ENCODE peak calls at places on chromosomes 7 and 10, in ten cellular contexts. One of them, this sample, is unnamed. For H3K9me3, the result is how much of the 10 kb centered on the place peaks cover.

GRCh38 chr7:48664241-48664640 is 260.1 kb upstream of the CDC14C start:
- DNase-seq in effector memory CD4-positive, alpha-beta T cell: no peak
- DNase-seq in breast epithelium: no peak
- DNase-seq in AG04450: no peak
- DNase-seq in fibroblast of lung: no peak
- DNase-seq in lower lobe of right lung: no peak
- DNase-seq in heart left ventricle: no peak
- DNase-seq in cardiac muscle cell: no peak
- DNase-seq in ovary: no peak
- DNase-seq in Peyer's patch: no peak
- DNase-seq in this sample: peak

GRCh38 chr10:42973870-42974692 is 102.8 kb upstream of the RET start:
- DNase-seq in effector memory CD4-positive, alpha-beta T cell: no peak
- DNase-seq in breast epithelium: peak
- DNase-seq in AG04450: no peak
- DNase-seq in fibroblast of lung: no peak
- DNase-seq in lower lobe of right lung: peak
- DNase-seq in heart left ventricle: peak
- DNase-seq in cardiac muscle cell: no peak
- DNase-seq in ovary: no peak
- DNase-seq in Peyer's patch: peak
- DNase-seq in this sample: no peak

GRCh38 chr7:5469375-5470166 is 45.9 kb upstream of the TNRC18 start:
- DNase-seq in effector memory CD4-positive, alpha-beta T cell: no peak
- DNase-seq in breast epithelium: no peak
- DNase-seq in AG04450: no peak
- DNase-seq in fibroblast of lung: no peak
- DNase-seq in lower lobe of right lung: no peak
- DNase-seq in heart left ventricle: no peak
- DNase-seq in cardiac muscle cell: no peak
- DNase-seq in ovary: no peak
- DNase-seq in Peyer's patch: no peak
- DNase-seq in this sample: no peak

GRCh38 chr10:52316005-52316404 is 1.9 kb downstream of the DKK1 start:
- DNase-seq in effector memory CD4-positive, alpha-beta T cell: no peak
- DNase-seq in breast epithelium: no peak
- DNase-seq in AG04450: no peak
- DNase-seq in fibroblast of lung: peak
- DNase-seq in lower lobe of right lung: no peak
- DNase-seq in heart left ventricle: no peak
- DNase-seq in cardiac muscle cell: peak
- DNase-seq in ovary: no peak
- DNase-seq in Peyer's patch: no peak
- DNase-seq in this sample: no peak

GRCh38 chr10:35495521-35496238 is 109.5 kb upstream of the GJD4 start:
- DNase-seq in effector memory CD4-positive, alpha-beta T cell: no peak
- DNase-seq in breast epithelium: no peak
- DNase-seq in AG04450: no peak
- DNase-seq in fibroblast of lung: no peak
- DNase-seq in lower lobe of right lung: no peak
- DNase-seq in heart left ventricle: no peak
- DNase-seq in cardiac muscle cell: no peak
- DNase-seq in ovary: no peak
- DNase-seq in Peyer's patch: peak
- DNase-seq in this sample: peak

GRCh38 chr10:125087191-125087896 is 73.0 kb downstream of the CTBP2 start:
- DNase-seq in effector memory CD4-positive, alpha-beta T cell: no peak
- DNase-seq in breast epithelium: no peak
- DNase-seq in AG04450: no peak
- DNase-seq in fibroblast of lung: no peak
- DNase-seq in lower lobe of right lung: no peak
- DNase-seq in heart left ventricle: no peak
- DNase-seq in cardiac muscle cell: no peak
- DNase-seq in ovary: peak
- DNase-seq in Peyer's patch: no peak
- DNase-seq in this sample: no peak

GRCh38 chr10:51892965-51893658 is 193.7 kb upstream of the CSTF2T start:
- DNase-seq in effector memory CD4-positive, alpha-beta T cell: no peak
- DNase-seq in breast epithelium: no peak
- DNase-seq in AG04450: no peak
- DNase-seq in fibroblast of lung: no peak
- DNase-seq in lower lobe of right lung: no peak
- DNase-seq in heart left ventricle: no peak
- DNase-seq in cardiac muscle cell: peak
- DNase-seq in ovary: no peak
- DNase-seq in Peyer's patch: no peak
- DNase-seq in this sample: peak

GRCh38 chr10:75334720-75335119 is 66.8 kb downstream of the ZNF503 start:
- DNase-seq in effector memory CD4-positive, alpha-beta T cell: no peak
- DNase-seq in breast epithelium: no peak
- DNase-seq in AG04450: no peak
- DNase-seq in fibroblast of lung: no peak
- DNase-seq in lower lobe of right lung: no peak
- DNase-seq in heart left ventricle: no peak
- DNase-seq in cardiac muscle cell: peak
- DNase-seq in ovary: no peak
- DNase-seq in Peyer's patch: no peak
- DNase-seq in this sample: no peak

GRCh38 chr10:6239213-6239991 is 36.7 kb downstream of the PFKFB3 start:
- DNase-seq in effector memory CD4-positive, alpha-beta T cell: peak
- DNase-seq in breast epithelium: peak
- DNase-seq in AG04450: peak
- DNase-seq in fibroblast of lung: peak
- DNase-seq in lower lobe of right lung: no peak
- DNase-seq in heart left ventricle: no peak
- DNase-seq in cardiac muscle cell: peak
- DNase-seq in ovary: no peak
- DNase-seq in Peyer's patch: peak
- DNase-seq in this sample: no peak

DNA sequence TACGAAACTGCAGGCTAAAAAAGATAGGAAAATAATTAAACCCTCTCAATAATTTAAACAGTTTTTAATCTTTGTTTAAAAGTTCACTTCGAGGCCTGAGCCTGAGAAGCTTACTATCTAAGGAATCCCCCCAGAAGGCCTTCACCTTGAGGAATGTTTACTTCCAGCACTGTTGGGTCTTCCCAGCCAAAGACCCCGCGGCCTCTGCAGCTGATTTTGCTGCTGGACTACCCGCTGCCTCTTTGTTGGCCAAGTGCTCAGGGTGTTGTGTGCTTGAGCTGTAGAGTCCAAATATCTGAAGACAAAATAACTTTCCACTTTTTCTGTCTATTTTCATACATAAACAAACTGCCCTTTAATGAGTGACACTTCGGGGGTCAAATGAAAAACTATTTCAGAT is 292.7 kb downstream of the GLRX3 start:
- DNase-seq in effector memory CD4-positive, alpha-beta T cell: no peak
- DNase-seq in breast epithelium: no peak
- DNase-seq in AG04450: no peak
- DNase-seq in fibroblast of lung: no peak
- DNase-seq in lower lobe of right lung: no peak
- DNase-seq in heart left ventricle: no peak
- DNase-seq in cardiac muscle cell: no peak
- DNase-seq in ovary: no peak
- DNase-seq in Peyer's patch: no peak
- DNase-seq in this sample: no peak
- H3K9me3 ChIP-seq in effector memory CD4-positive, alpha-beta T cell: under half
- H3K9me3 ChIP-seq in breast epithelium: under half
- H3K9me3 ChIP-seq in AG04450: half or more
- H3K9me3 ChIP-seq in fibroblast of lung: under half
- H3K9me3 ChIP-seq in lower lobe of right lung: under half
- H3K9me3 ChIP-seq in heart left ventricle: under half
- H3K9me3 ChIP-seq in cardiac muscle cell: under half
- H3K9me3 ChIP-seq in ovary: under half
- H3K9me3 ChIP-seq in Peyer's patch: under half
- H3K9me3 ChIP-seq in this sample: under half

GRCh38 chr7:20700491-20701231 is 85.2 kb downstream of the ABCB5 start:
- DNase-seq in effector memory CD4-positive, alpha-beta T cell: no peak
- DNase-seq in breast epithelium: no peak
- DNase-seq in AG04450: no peak
- DNase-seq in fibroblast of lung: no peak
- DNase-seq in lower lobe of right lung: no peak
- DNase-seq in heart left ventricle: no peak
- DNase-seq in cardiac muscle cell: no peak
- DNase-seq in ovary: no peak
- DNase-seq in Peyer's patch: no peak
- DNase-seq in this sample: no peak

GRCh38 chr7:20698469-20698868 is 83.0 kb downstream of the ABCB5 start:
- DNase-seq in effector memory CD4-positive, alpha-beta T cell: no peak
- DNase-seq in breast epithelium: no peak
- DNase-seq in AG04450: no peak
- DNase-seq in fibroblast of lung: no peak
- DNase-seq in lower lobe of right lung: no peak
- DNase-seq in heart left ventricle: no peak
- DNase-seq in cardiac muscle cell: no peak
- DNase-seq in ovary: no peak
- DNase-seq in Peyer's patch: no peak
- DNase-seq in this sample: no peak

DNA sequence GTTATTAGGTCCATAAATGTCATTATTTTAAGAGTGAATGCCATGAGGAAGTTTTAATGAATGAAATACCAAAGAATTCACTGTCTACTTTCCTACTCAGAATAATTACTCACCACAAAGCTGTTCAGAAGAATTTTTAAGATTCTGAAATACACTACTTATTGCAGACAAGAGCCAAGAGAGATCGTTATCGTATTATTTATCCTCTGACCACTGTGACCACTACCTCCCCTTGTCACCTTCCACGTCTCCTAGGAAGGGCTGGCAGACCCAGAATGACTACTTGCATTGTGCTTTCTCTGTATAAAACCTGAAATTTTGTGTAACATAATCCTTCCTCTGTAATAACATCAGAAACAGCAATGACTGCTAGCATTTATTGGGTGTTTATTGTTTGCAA is 81.9 kb downstream of the ABCB5 start:
- DNase-seq in effector memory CD4-positive, alpha-beta T cell: no peak
- DNase-seq in breast epithelium: no peak
- DNase-seq in AG04450: no peak
- DNase-seq in fibroblast of lung: peak
- DNase-seq in lower lobe of right lung: no peak
- DNase-seq in heart left ventricle: no peak
- DNase-seq in cardiac muscle cell: no peak
- DNase-seq in ovary: no peak
- DNase-seq in Peyer's patch: no peak
- DNase-seq in this sample: no peak
- H3K4me3 ChIP-seq in effector memory CD4-positive, alpha-beta T cell: no peak
- H3K4me3 ChIP-seq in breast epithelium: no peak
- H3K4me3 ChIP-seq in AG04450: no peak
- H3K4me3 ChIP-seq in fibroblast of lung: no peak
- H3K4me3 ChIP-seq in lower lobe of right lung: no peak
- H3K4me3 ChIP-seq in heart left ventricle: no peak
- H3K4me3 ChIP-seq in cardiac muscle cell: no peak
- H3K4me3 ChIP-seq in ovary: no peak
- H3K4me3 ChIP-seq in Peyer's patch: no peak
- H3K4me3 ChIP-seq in this sample: no peak

GRCh38 chr7:36937754-36938551 is 213.7 kb upstream of the AOAH start:
- DNase-seq in effector memory CD4-positive, alpha-beta T cell: no peak
- DNase-seq in breast epithelium: no peak
- DNase-seq in AG04450: no peak
- DNase-seq in fibroblast of lung: no peak
- DNase-seq in lower lobe of right lung: no peak
- DNase-seq in heart left ventricle: no peak
- DNase-seq in cardiac muscle cell: peak
- DNase-seq in ovary: no peak
- DNase-seq in Peyer's patch: no peak
- DNase-seq in this sample: no peak
- H3K9me3 ChIP-seq in effector memory CD4-positive, alpha-beta T cell: under half
- H3K9me3 ChIP-seq in breast epithelium: under half
- H3K9me3 ChIP-seq in AG04450: under half
- H3K9me3 ChIP-seq in fibroblast of lung: under half
- H3K9me3 ChIP-seq in lower lobe of right lung: half or more
- H3K9me3 ChIP-seq in heart left ventricle: under half
- H3K9me3 ChIP-seq in cardiac muscle cell: under half
- H3K9me3 ChIP-seq in ovary: under half
- H3K9me3 ChIP-seq in Peyer's patch: under half
- H3K9me3 ChIP-seq in this sample: under half

DNA sequence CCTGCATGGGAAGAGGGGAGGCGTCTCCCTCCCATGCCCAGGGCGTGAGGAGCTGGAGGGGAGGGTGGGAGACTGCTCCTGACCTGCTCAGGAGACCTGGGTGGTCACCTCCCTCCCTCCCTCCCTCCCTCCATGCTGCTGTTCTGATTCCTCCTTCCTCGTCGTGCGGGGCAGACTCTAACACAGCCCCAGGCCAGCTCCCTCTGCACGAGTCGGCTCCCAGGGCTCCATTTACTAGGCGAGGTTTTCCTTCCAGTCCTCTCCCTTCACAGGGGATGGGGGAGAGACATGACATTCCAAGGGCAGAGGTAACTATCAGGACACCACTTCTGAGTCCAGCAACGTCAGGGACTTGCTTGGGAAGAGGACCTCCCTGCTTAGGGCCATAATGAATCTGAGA is 23.6 kb downstream of the VIPR2 start:
- DNase-seq in effector memory CD4-positive, alpha-beta T cell: no peak
- DNase-seq in breast epithelium: peak
- DNase-seq in AG04450: no peak
- DNase-seq in fibroblast of lung: no peak
- DNase-seq in lower lobe of right lung: no peak
- DNase-seq in heart left ventricle: no peak
- DNase-seq in cardiac muscle cell: no peak
- DNase-seq in ovary: no peak
- DNase-seq in Peyer's patch: peak
- DNase-seq in this sample: no peak
- H3K4me3 ChIP-seq in effector memory CD4-positive, alpha-beta T cell: no peak
- H3K4me3 ChIP-seq in breast epithelium: no peak
- H3K4me3 ChIP-seq in AG04450: no peak
- H3K4me3 ChIP-seq in fibroblast of lung: no peak
- H3K4me3 ChIP-seq in lower lobe of right lung: no peak
- H3K4me3 ChIP-seq in heart left ventricle: no peak
- H3K4me3 ChIP-seq in cardiac muscle cell: no peak
- H3K4me3 ChIP-seq in ovary: no peak
- H3K4me3 ChIP-seq in Peyer's patch: no peak
- H3K4me3 ChIP-seq in this sample: no peak

DNA sequence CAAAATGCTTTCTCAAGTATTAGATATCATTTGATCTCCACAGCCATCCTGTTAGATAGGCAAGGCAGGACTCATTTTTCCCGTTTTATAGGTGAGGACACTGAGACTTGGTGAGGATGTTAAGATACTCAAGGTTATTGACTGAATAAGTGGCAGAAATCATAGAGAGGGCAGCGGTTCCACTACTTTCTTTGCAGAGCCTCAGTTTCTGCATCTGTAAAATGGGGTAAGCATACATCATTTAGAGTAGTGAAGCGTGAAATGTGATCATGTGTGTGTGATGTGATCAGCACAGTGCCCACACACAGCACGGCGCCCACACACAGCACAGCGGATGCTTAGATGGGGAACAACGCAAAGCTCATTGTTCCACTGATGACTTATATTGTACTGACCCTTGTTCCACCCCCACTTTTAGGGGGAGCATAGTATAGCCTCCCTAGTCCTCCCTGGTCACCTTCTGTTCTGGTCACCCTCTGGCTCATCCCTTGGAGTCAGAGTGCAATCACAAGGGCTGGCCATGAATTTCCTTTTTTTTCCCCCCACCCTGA is 10.5 kb downstream of the UBTD1 start:
- DNase-seq in effector memory CD4-positive, alpha-beta T cell: no peak
- DNase-seq in breast epithelium: no peak
- DNase-seq in AG04450: no peak
- DNase-seq in fibroblast of lung: no peak
- DNase-seq in lower lobe of right lung: no peak
- DNase-seq in heart left ventricle: no peak
- DNase-seq in cardiac muscle cell: no peak
- DNase-seq in ovary: no peak
- DNase-seq in Peyer's patch: peak
- DNase-seq in this sample: no peak
- H3K9me3 ChIP-seq in effector memory CD4-positive, alpha-beta T cell: under half
- H3K9me3 ChIP-seq in breast epithelium: under half
- H3K9me3 ChIP-seq in AG04450: under half
- H3K9me3 ChIP-seq in fibroblast of lung: under half
- H3K9me3 ChIP-seq in lower lobe of right lung: under half
- H3K9me3 ChIP-seq in heart left ventricle: under half
- H3K9me3 ChIP-seq in cardiac muscle cell: under half
- H3K9me3 ChIP-seq in ovary: under half
- H3K9me3 ChIP-seq in Peyer's patch: under half
- H3K9me3 ChIP-seq in this sample: under half

This sample was measured in Karpas-422.